ENCODE peak calls at places on chromosomes 1 and 21, in four cellular contexts. F, D, K and E are unnamed samples.

GRCh38 chr21:21860888-21861287 is 862.7 kb downstream of the NCAM2 start:
- DNase-seq in F (no peak), D (no peak), K (peak), E (no peak)

GRCh38 chr1:162541619-162542141 is 19.8 kb upstream of the UAP1 start:
- DNase-seq in F (no peak), D (peak), K (peak), E (no peak)

GRCh38 chr1:52602328-52603300 is at the start of gene GPX7:
- DNase-seq in F (peak), D (no peak), K (peak), E (peak)

GRCh38 chr1:237911911-237912310 is 21.2 kb upstream of the ZP4 start:
- DNase-seq in F (no peak), D (no peak), K (peak), E (no peak)

GRCh38 chr1:118947790-118948189 is 40.4 kb downstream of the TBX15 start:
- DNase-seq in F (no peak), D (no peak), K (peak), E (no peak)

GRCh38 chr1:213119794-213120193 is 68.8 kb downstream of the RPS6KC1 start:
- DNase-seq in F (no peak), D (no peak), K (no peak), E (no peak)

GRCh38 chr21:46515109-46515508 is 56.4 kb downstream of the DIP2A start:
- DNase-seq in F (no peak), D (no peak), K (peak), E (no peak)

GRCh38 chr1:25146382-25146855 is 85.9 kb downstream of the SYF2 start:
- DNase-seq in F (no peak), D (no peak), K (no peak), E (no peak)

GRCh38 chr1:223726380-223727001 is 14.2 kb downstream of the CAPN2 start:
- DNase-seq in F (peak), D (peak), K (peak), E (peak)

GRCh38 chr1:145871994-145872411 is 13.1 kb upstream of the PIAS3 start:
- DNase-seq in F (no peak), D (no peak), K (peak), E (peak)

GRCh38 chr1:210445931-210446330 is 117.2 kb downstream of the HHAT start:
- DNase-seq in F (no peak), D (no peak), K (no peak), E (no peak)

GRCh38 chr1:54980046-54980527 is 341 bp upstream of the TMEM61 start:
- DNase-seq in F (no peak), D (no peak), K (no peak), E (no peak)

GRCh38 chr1:65423884-65424655 is 3.6 kb downstream of the LEPR start:
- DNase-seq in F (no peak), D (no peak), K (peak), E (no peak)

GRCh38 chr1:154956557-154956956 is 658 bp upstream of the PBXIP1 start:
- DNase-seq in F (no peak), D (no peak), K (no peak), E (no peak)

GRCh38 chr1:154957258-154957657 is 1.4 kb upstream of the PBXIP1 start:
- DNase-seq in F (no peak), D (no peak), K (no peak), E (no peak)

GRCh38 chr1:154955039-154955717 is 721 bp downstream of the PBXIP1 start:
- DNase-seq in F (no peak), D (no peak), K (peak), E (peak)

GRCh38 chr1:154954541-154954940 is 1.4 kb downstream of the PBXIP1 start:
- DNase-seq in F (no peak), D (no peak), K (no peak), E (no peak)

DNA sequence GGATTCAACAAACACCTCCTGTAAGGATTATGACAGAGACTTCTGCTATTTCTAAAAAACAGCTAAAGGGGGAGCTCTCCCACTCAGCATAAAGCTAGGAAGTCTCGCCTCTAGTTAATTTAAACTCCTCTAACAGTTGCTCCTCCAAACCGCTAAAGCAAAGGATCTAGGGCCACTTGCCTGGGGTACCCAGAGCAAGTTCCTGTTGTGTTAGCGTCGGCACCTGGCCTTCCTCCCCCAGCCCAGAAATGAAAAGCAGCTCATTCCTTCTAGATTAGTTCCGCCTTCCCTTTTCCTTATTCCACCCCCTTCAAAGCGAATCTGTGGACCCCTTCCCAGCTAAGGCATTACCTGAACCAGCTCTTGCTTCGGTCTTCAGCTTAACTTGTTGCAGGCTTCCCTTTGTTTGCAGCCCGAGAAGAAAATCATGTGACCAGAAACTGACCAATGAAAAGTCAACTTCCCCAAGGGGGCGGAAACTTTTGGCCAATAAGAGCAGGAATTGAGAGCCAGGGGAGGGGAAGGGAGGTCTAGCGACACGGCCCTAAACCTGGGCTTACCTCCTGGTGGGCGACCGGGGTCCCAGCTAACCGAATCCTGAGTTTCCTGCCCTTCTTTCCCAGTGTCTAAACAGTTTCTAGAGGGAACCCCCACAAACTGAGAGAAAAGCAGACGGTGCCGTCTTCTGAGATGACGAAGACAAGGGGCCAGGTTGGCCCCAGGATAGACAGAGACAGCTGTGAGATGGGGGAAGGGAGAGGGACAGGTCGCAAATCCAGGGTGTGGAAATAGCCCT is at the start of gene PBXIP1:
- DNase-seq in F (peak), D (no peak), K (peak), E (peak)
- TF ChIP-seq CTCF in F (peak), D (no peak), K (peak), E (no peak)

GRCh38 chr1:67560580-67561285 is 124.3 kb upstream of the GADD45A start:
- DNase-seq in F (no peak), D (no peak), K (peak), E (no peak)
- TF ChIP-seq CTCF in F (no peak), D (no peak), K (no peak), E (no peak)

DNA sequence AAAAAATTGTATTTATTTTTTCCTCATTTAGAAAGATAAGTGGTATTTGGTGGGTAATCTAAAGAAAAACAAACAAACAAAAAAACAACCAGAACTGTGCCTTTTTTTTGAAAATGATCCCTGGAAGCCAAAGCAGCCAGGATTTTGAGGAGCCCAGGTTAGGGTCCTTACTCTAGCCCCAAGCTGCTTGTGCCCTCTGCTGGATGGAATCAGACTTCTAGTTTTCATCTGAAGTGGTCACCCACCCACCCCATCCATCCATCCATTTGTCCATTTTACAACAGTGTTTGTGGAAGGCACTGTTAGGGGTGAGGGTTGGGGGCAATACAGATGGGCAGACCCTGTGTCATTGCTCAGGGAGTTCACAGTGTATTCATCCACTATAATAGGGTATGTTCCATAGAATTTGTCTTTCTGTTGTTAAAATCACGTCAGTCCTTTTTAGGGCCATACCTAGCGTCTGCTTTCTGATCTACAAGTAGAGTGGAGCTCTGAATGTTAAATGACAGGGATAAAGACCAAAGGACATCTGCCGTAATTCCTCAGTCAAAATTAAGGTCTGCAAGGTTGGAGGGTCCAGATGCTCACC is 3.0 kb downstream of the LRRC42 start:
- DNase-seq in F (peak), D (no peak), K (peak), E (peak)
- TF ChIP-seq CTCF in F (peak), D (no peak), K (peak), E (peak)

GRCh38 chr21:14889080-14889805 is 175.6 kb downstream of the NRIP1 start:
- DNase-seq in F (peak), D (no peak), K (peak), E (no peak)
- TF ChIP-seq CTCF in F (no peak), D (no peak), K (no peak), E (no peak)

GRCh38 chr1:95118019-95118499 is 904 bp downstream of the TLCD4 start:
- DNase-seq in F (no peak), D (no peak), K (no peak), E (no peak)

GRCh38 chr1:95117207-95118018 is at the start of gene TLCD4:
- DNase-seq in F (peak), D (no peak), K (peak), E (peak)

GRCh38 chr1:95113684-95114083 is 3.5 kb upstream of the TLCD4 start:
- DNase-seq in F (no peak), D (no peak), K (no peak), E (no peak)

GRCh38 chr1:95115708-95116137 is 1.4 kb upstream of the TLCD4 start:
- DNase-seq in F (no peak), D (no peak), K (no peak), E (no peak)

DNA sequence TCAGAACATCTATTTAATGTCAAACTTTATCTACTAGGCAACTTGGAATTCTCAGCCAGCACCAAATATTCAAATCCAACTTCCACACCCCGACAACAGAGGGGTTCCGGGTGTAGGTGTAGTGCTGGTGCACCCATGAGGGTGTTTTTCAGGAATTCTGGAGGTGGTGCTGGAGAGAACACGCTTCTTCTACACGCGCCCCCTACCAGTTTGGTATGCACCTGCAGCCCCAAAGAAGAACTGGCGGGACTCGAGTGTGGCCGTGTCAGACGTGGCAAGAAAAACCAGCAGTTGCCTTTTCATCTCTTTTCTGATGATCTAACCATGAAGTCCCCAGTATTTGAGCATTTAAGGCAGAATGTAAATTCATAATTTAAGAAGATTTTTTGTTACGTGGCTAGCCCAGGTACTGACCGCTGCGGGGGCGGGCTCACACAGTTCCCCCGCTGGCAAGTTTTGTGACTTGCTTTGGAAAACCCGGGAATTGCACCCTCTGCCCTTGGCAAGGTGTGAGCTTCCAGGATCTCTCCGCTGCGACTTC is 419 bp upstream of the TLCD4 start:
- DNase-seq in F (peak), D (peak), K (peak), E (peak)
- TF ChIP-seq CTCF in F (peak), D (no peak), K (peak), E (peak)

DNA sequence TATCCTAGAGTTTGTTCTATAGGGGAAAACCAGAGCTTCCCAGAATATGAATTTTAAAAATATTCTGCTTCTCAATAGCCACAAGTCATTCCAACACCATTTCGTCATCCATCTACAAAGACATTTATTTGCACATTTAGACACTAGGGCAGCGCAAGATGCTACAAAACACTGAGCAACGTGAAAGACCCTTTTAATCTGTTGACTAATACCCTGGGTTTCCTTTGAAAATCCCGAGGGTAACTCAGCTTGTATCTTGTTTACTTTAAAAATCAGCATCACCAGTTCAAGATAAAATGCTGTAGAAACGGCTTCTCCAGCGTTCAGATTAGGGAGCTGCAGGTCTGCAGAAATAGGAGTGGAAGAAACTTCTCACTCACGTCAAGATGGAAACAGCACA is 13.5 kb downstream of the PDPN start:
- DNase-seq in F (no peak), D (no peak), K (no peak), E (no peak)
- TF ChIP-seq CTCF in F (no peak), D (no peak), K (no peak), E (no peak)